ENCODE peak calls at places on chromosomes 2 and 18, in eight cellular contexts. N, O, X, P, W, U, C and M are unnamed samples.

GRCh38 chr2:44553456-44553855 is 191.7 kb downstream of the CAMKMT start:
- DNase-seq in C (no peak), N (no peak), U (no peak), W (peak; percentile 15), P (peak; percentile 62), X (no peak), O (no peak), M (no peak)

GRCh38 chr2:3107567-3107966 is 270.1 kb downstream of the EIPR1 start:
- DNase-seq in W (no peak), N (peak; percentile 81), X (no peak), C (no peak), P (no peak), O (no peak), U (no peak), M (no peak)

GRCh38 chr2:124693156-124693555 is 668.1 kb downstream of the CNTNAP5 start:
- DNase-seq in X (no peak), P (no peak), U (no peak), O (no peak), W (no peak), N (no peak), C (no peak), M (no peak)

GRCh38 chr2:217484046-217484445 is 518.7 kb downstream of the TNS1 start:
- DNase-seq in W (no peak), C (no peak), N (no peak), X (no peak), U (no peak), P (no peak), O (no peak), M (no peak)

GRCh38 chr18:29002747-29003146 is 825.8 kb upstream of the CDH2 start:
- DNase-seq in C (no peak), U (no peak), O (no peak), W (no peak), P (no peak), N (no peak), X (no peak), M (no peak)

GRCh38 chr2:567496-567864 is 109.7 kb downstream of the TMEM18 start:
- DNase-seq in N (no peak), U (no peak), P (no peak), W (no peak), X (no peak), O (no peak), C (no peak), M (no peak)

GRCh38 chr2:179981085-179981484 is 26.0 kb downstream of the CWC22 start:
- DNase-seq in W (peak; percentile 72), X (no peak), C (no peak), P (peak; percentile 40), O (no peak), U (no peak), N (no peak), M (no peak)

GRCh38 chr2:158497486-158497885 is 40.7 kb downstream of the PKP4 start:
- DNase-seq in X (no peak), O (no peak), P (peak; percentile 39), C (no peak), N (no peak), U (no peak), W (peak; percentile 50), M (no peak)

GRCh38 chr2:86038291-86039081 is 67.2 kb downstream of the POLR1A start:
- DNase-seq in P (no peak), U (no peak), W (no peak), N (no peak), X (peak; percentile 33), O (no peak), C (no peak), M (peak; percentile 65)

GRCh38 chr18:22452226-22452668 is 34.5 kb upstream of the CTAGE1 start:
- DNase-seq in X (no peak), C (no peak), P (no peak), N (no peak), O (no peak), W (no peak), U (no peak), M (no peak)

GRCh38 chr18:79609021-79609461 is 70.6 kb upstream of the CTDP1 start:
- DNase-seq in O (peak; percentile 22), U (no peak), W (no peak), X (peak; percentile 59), N (no peak), P (no peak), C (no peak), M (no peak)

GRCh38 chr2:5391361-5391760 is 300.8 kb upstream of the SOX11 start:
- DNase-seq in W (no peak), C (no peak), P (no peak), N (no peak), X (no peak), O (peak; percentile 77), U (no peak), M (no peak)

GRCh38 chr2:72917138-72917874 is at the start of gene EMX1:
- DNase-seq in P (no peak), O (no peak), X (peak; percentile 83), W (no peak), N (peak; percentile 80), C (peak; percentile 56), U (no peak), M (no peak)

GRCh38 chr2:217248312-217248935 is 388.6 kb upstream of the TNP1 start:
- DNase-seq in C (no peak), W (peak; percentile 74), U (peak; percentile 67), P (peak; percentile 35), X (peak; percentile 72), O (peak; percentile 77), N (peak; percentile 87), M (no peak)

GRCh38 chr2:677056-677949 is at the start of gene TMEM18:
- DNase-seq in O (peak; percentile 93), C (peak; percentile 99), X (no peak), N (peak; percentile 99), P (peak; percentile 100), U (peak; percentile 95), W (peak; percentile 99), M (peak; percentile 98)

GRCh38 chr2:215500466-215500865 is 64.6 kb upstream of the FN1 start:
- DNase-seq in C (no peak), U (no peak), P (no peak), W (no peak), O (no peak), N (no peak), X (no peak), M (no peak)

GRCh38 chr2:20016346-20016745 is 3.9 kb upstream of the MATN3 start:
- DNase-seq in X (no peak), W (no peak), O (no peak), C (no peak), P (no peak), N (no peak), U (no peak), M (no peak)
- TF ChIP-seq CTCF in X (no peak), W (no peak), O (no peak), C (no peak), P (no peak), N (no peak), U (no peak), M (no peak)

DNA sequence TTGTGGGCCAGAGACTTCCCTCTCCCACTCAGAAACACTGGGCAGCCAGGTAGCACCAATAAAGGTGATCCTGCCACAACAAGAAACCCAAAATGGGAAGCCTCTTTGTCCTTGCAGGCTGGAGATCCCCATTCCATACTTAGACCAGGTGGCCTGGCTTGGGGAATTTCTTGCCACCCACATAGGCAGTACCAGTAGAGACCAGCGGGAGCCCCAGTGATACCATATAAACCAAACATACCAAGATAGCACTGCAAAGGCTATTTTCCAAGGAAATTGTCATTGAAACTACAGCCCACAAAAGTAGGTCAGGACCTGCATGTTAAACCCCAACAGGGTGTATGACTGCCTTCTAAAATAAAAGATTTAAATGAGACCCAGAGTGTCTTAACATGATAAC is 171.6 kb downstream of the DIS3L2 start:
- DNase-seq in X (no peak), P (no peak), C (no peak), O (no peak), U (no peak), N (no peak), W (no peak), M (no peak)
- TF ChIP-seq CTCF in X (no peak), P (peak; percentile 17), C (no peak), O (no peak), U (no peak), N (no peak), W (peak; percentile 19), M (no peak)

DNA sequence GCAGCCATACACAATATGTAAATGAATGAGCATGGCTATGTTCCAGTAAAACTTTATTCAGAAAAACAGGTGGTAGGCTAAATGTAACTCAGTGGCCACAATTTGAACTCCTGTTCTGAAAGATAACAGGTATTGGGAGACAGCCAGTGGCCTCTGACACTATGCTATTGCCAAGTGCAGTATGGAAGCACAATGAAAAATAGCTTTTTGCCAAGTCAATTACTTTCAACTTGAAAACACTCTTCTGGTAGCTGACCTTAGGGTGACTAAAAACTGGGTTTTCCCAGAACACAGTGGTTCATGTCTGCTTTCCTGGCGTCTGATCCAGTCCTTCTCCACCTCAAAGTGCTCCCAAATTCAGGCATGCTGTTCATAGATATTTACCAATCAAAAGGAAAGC is 304.8 kb upstream of the SYT4 start:
- DNase-seq in U (no peak), O (no peak), N (no peak), W (no peak), C (no peak), P (no peak), X (no peak), M (no peak)
- TF ChIP-seq CTCF in U (no peak), O (no peak), N (no peak), W (no peak), C (no peak), P (no peak), X (no peak), M (no peak)

GRCh38 chr2:84942964-84943421 is 28.0 kb upstream of the KCMF1 start:
- DNase-seq in X (no peak), C (no peak), U (no peak), W (peak; percentile 74), P (peak; percentile 42), N (no peak), O (no peak), M (no peak)

GRCh38 chr2:84944257-84944909 is 26.6 kb upstream of the KCMF1 start:
- DNase-seq in N (no peak), C (no peak), W (no peak), O (no peak), X (no peak), U (no peak), P (no peak), M (no peak)

GRCh38 chr2:84947010-84947593 is 23.9 kb upstream of the KCMF1 start:
- DNase-seq in C (no peak), P (no peak), X (no peak), N (no peak), U (no peak), W (no peak), O (no peak), M (no peak)

GRCh38 chr2:84942166-84942565 is 28.8 kb upstream of the KCMF1 start:
- DNase-seq in O (no peak), N (no peak), P (no peak), C (no peak), W (no peak), X (no peak), U (no peak), M (no peak)

DNA sequence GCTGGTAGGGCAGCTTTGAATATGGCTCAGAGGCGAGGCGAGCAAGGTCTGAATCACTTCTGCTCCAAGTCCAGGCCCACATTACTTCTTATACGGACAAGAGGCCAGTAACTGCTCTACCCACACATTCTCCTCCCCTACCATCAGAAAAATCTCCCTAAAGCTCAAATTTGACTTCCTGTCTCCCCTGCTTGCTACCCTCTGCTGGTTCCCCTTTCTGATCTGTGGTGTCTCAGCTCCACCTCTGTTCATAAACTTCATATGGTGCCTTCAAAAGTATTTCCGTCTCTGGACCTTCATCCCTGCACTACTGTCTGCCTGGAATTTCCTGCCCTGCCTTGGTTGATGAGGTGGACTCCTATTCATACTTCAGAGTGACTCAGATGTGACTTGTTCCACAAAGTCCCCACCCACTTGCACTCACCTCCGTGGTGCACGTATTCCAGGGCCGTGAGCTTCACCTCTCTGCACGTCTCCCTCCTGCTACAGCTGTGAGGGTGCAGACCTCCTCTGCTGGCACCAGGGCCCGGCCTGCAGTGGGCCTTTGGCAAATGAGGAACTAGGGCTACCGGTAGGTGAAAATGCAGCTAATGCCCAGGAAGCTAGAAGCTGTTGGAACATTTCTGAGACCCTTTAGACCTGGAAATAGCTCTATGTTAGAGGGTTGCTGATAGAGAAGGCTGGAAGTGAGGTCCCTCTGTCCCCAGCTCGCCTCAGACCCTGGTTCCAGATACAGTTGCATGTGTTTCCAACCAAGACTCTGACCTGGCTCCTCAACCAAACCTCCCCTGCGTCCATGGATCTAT is 24.6 kb upstream of the KCMF1 start:
- DNase-seq in O (no peak), C (peak; percentile 44), X (no peak), N (no peak), U (no peak), W (peak; percentile 91), P (peak; percentile 67), M (peak; percentile 21)
- TF ChIP-seq CTCF in O (no peak), C (no peak), X (no peak), N (no peak), U (no peak), W (peak; percentile 12), P (no peak), M (no peak)